ENCODE peak calls at places on chromosome 7, in six cellular contexts. R, A, Z, I, J and L are unnamed samples.

GRCh38 chr7:87342231-87342630 is 3.2 kb upstream of the CROT start:
- DNase-seq in Z (no peak), J (no peak), A (no peak), I (no peak), R (no peak), L (no peak)

GRCh38 chr7:92025260-92025659 is 84.6 kb downstream of the AKAP9 start:
- DNase-seq in A (no peak), R (no peak), I (no peak), J (no peak), Z (no peak), L (no peak)

GRCh38 chr7:7750571-7751242 is 32.3 kb upstream of the RPA3 start:
- DNase-seq in A (no peak), Z (no peak), R (no peak), J (no peak), I (no peak), L (no peak)

GRCh38 chr7:157813741-157814661 is 477.2 kb downstream of the DNAJB6 start:
- DNase-seq in I (no peak), Z (no peak), J (no peak), R (peak), A (no peak), L (no peak)

GRCh38 chr7:31036941-31037340 is 15.2 kb upstream of the ADCYAP1R1 start:
- DNase-seq in R (no peak), A (no peak), I (no peak), J (no peak), Z (no peak), L (no peak)

GRCh38 chr7:118029881-118030422 is 154.0 kb upstream of the LSM8 start:
- DNase-seq in I (no peak), R (no peak), Z (no peak), J (no peak), A (no peak), L (no peak)

GRCh38 chr7:45663167-45663921 is 89.2 kb downstream of the ADCY1 start:
- DNase-seq in R (no peak), I (no peak), J (no peak), A (no peak), Z (peak), L (no peak)

GRCh38 chr7:142867398-142868187 is 12.7 kb downstream of the EPHB6 start:
- DNase-seq in Z (no peak), R (no peak), J (no peak), I (no peak), A (no peak), L (no peak)

GRCh38 chr7:156474241-156474743 is 166.3 kb upstream of the RNF32 start:
- DNase-seq in I (no peak), R (no peak), J (no peak), A (peak), Z (no peak), L (no peak)

GRCh38 chr7:15686209-15686956 is at the start of gene MEOX2:
- DNase-seq in I (no peak), Z (peak), A (no peak), J (no peak), R (peak), L (no peak)

GRCh38 chr7:47710201-47710935 is 128.5 kb upstream of the TNS3 start:
- DNase-seq in J (no peak), A (no peak), I (no peak), Z (no peak), R (no peak), L (no peak)

GRCh38 chr7:44213872-44214595 is 13.3 kb downstream of the YKT6 start:
- DNase-seq in I (no peak), A (peak), R (no peak), J (no peak), Z (no peak), L (peak)

GRCh38 chr7:15750741-15751140 is 64.3 kb upstream of the MEOX2 start:
- DNase-seq in I (no peak), J (no peak), R (no peak), A (no peak), Z (no peak), L (no peak)

GRCh38 chr7:25369794-25370193 is 141.5 kb upstream of the NPVF start:
- DNase-seq in R (no peak), A (no peak), J (no peak), I (no peak), Z (no peak), L (no peak)

GRCh38 chr7:83794834-83795233 is 145.9 kb upstream of the SEMA3E start:
- DNase-seq in A (no peak), J (no peak), R (no peak), I (no peak), Z (no peak), L (no peak)

GRCh38 chr7:133428876-133429275 is 176.0 kb downstream of the EXOC4 start:
- DNase-seq in I (no peak), R (no peak), J (no peak), Z (no peak), A (no peak), L (no peak)

GRCh38 chr7:22853674-22854157 is 31.1 kb upstream of the TOMM7 start:
- DNase-seq in I (peak), Z (no peak), A (peak), R (no peak), J (no peak), L (no peak)

GRCh38 chr7:140297192-140297591 is 101.1 kb downstream of the SLC37A3 start:
- DNase-seq in J (no peak), R (no peak), I (no peak), Z (no peak), A (no peak), L (no peak)

GRCh38 chr7:158749396-158749795 is 44.8 kb upstream of the NCAPG2 start:
- DNase-seq in Z (no peak), J (no peak), I (no peak), R (no peak), A (no peak), L (no peak)

GRCh38 chr7:43878867-43879266 is 9.6 kb upstream of the MRPS24 start:
- DNase-seq in A (no peak), I (no peak), Z (no peak), J (no peak), R (no peak), L (no peak)

GRCh38 chr7:81299272-81299671 is 380.4 kb upstream of the SEMA3C start:
- DNase-seq in A (no peak), R (no peak), I (no peak), Z (no peak), J (no peak), L (no peak)

GRCh38 chr7:76358053-76358477 is 726 bp downstream of the YWHAG start:
- DNase-seq in I (peak), A (peak), R (peak), Z (peak), J (peak), L (peak)

GRCh38 chr7:137386966-137387365 is 43.4 kb upstream of the PTN start:
- DNase-seq in J (no peak), I (no peak), A (no peak), Z (no peak), R (no peak), L (no peak)